ENCODE peak calls at places on chromosomes 7 and 10, in ten cellular contexts. K is adrenal gland, D is ovary, H is IMR-90, F is Peyer's patch, G is GM23248, N is dorsolateral prefrontal cortex, X is HFF-Myc, T is fibroblast of pulmonary artery, E is right cardiac atrium. O is an unnamed sample.

GRCh38 chr7:105924950-105925349 is 38.1 kb upstream of the CDHR3 start:
- DNase-seq in K (no peak), D (no peak), H (no peak), F (no peak), G (no peak), N (no peak), X (no peak), T (no peak), E (no peak), O (no peak)

GRCh38 chr10:90175161-90175681 is 473.8 kb downstream of the KIF20B start:
- DNase-seq in K (no peak), D (no peak), H (no peak), F (no peak), G (no peak), N (no peak), X (no peak), T (no peak), E (peak), O (no peak)

GRCh38 chr7:37732253-37732652 is 48.7 kb downstream of the GPR141 start:
- DNase-seq in K (no peak), D (no peak), H (no peak), F (no peak), G (peak), N (no peak), X (no peak), T (peak), E (no peak), O (no peak)

GRCh38 chr10:124296121-124296812 is 122.5 kb downstream of the OAT start:
- DNase-seq in K (no peak), D (no peak), H (no peak), F (no peak), G (peak), N (no peak), X (peak), T (no peak), E (no peak), O (peak)

GRCh38 chr10:72025832-72026231 is 61.6 kb downstream of the CHST3 start:
- DNase-seq in K (no peak), D (no peak), H (no peak), F (no peak), G (no peak), N (no peak), X (no peak), T (no peak), E (no peak), O (peak)

GRCh38 chr10:115432188-115432819 is 339.1 kb downstream of the ATRNL1 start:
- DNase-seq in K (no peak), D (no peak), H (peak), F (no peak), G (peak), N (no peak), X (peak), T (peak), E (no peak), O (peak)

GRCh38 chr10:98673156-98673765 is 226.5 kb upstream of the HPS1 start:
- DNase-seq in K (no peak), D (no peak), H (no peak), F (no peak), G (no peak), N (no peak), X (peak), T (no peak), E (no peak), O (no peak)

GRCh38 chr7:45623740-45624391 is 49.7 kb downstream of the ADCY1 start:
- DNase-seq in K (no peak), D (no peak), H (no peak), F (no peak), G (no peak), N (no peak), X (no peak), T (no peak), E (no peak), O (no peak)

GRCh38 chr10:46328853-46329689 is 42.3 kb downstream of the ANTXRL start:
- DNase-seq in K (no peak), D (no peak), H (no peak), F (no peak), G (no peak), N (peak), X (no peak), T (no peak), E (peak), O (no peak)

GRCh38 chr7:108000875-108001758 is 1.8 kb downstream of the LAMB1 start:
- DNase-seq in K (peak), D (peak), H (peak), F (peak), G (peak), N (peak), X (no peak), T (peak), E (peak), O (peak)

GRCh38 chr10:33336606-33337334 is 2.3 kb upstream of the NRP1 start:
- DNase-seq in K (peak), D (peak), H (no peak), F (peak), G (peak), N (peak), X (no peak), T (no peak), E (peak), O (peak)

GRCh38 chr7:116354546-116355422 is 144.4 kb downstream of the TES start:
- DNase-seq in K (peak), D (peak), H (peak), F (no peak), G (peak), N (no peak), X (peak), T (peak), E (peak), O (peak)

GRCh38 chr10:1476106-1476803 is 261.1 kb downstream of the ADARB2 start:
- DNase-seq in K (no peak), D (no peak), H (no peak), F (no peak), G (no peak), N (no peak), X (no peak), T (no peak), E (no peak), O (no peak)

GRCh38 chr7:66939325-66939724 is 18.3 kb downstream of the TMEM248 start:
- DNase-seq in K (no peak), D (no peak), H (no peak), F (no peak), G (no peak), N (no peak), X (no peak), T (no peak), E (no peak), O (no peak)

GRCh38 chr7:66145404-66145843 is 30.8 kb downstream of the CRCP start:
- DNase-seq in K (no peak), D (peak), H (peak), F (no peak), G (peak), N (no peak), X (no peak), T (peak), E (peak), O (no peak)

GRCh38 chr7:157579425-157579824 is 242.6 kb downstream of the DNAJB6 start:
- DNase-seq in K (no peak), D (no peak), H (no peak), F (peak), G (no peak), N (no peak), X (no peak), T (no peak), E (no peak), O (no peak)

GRCh38 chr10:15200626-15201025 is 32.1 kb upstream of the NMT2 start:
- DNase-seq in K (no peak), D (no peak), H (peak), F (no peak), G (peak), N (no peak), X (peak), T (peak), E (no peak), O (peak)

GRCh38 chr7:122887198-122887597 is 938 bp upstream of the CADPS2 start:
- DNase-seq in K (peak), D (peak), H (peak), F (peak), G (peak), N (peak), X (no peak), T (peak), E (peak), O (peak)

GRCh38 chr7:147578196-147578595 is 1012.4 kb upstream of the C7orf33 start:
- DNase-seq in K (no peak), D (no peak), H (no peak), F (no peak), G (peak), N (no peak), X (no peak), T (no peak), E (no peak), O (no peak)

GRCh38 chr7:128818694-128819093 is 11.5 kb upstream of the FLNC start:
- DNase-seq in K (no peak), D (no peak), H (no peak), F (no peak), G (no peak), N (no peak), X (no peak), T (no peak), E (no peak), O (no peak)

GRCh38 chr7:95553939-95554338 is 42.4 kb downstream of the PDK4 start:
- DNase-seq in K (no peak), D (no peak), H (no peak), F (no peak), G (no peak), N (no peak), X (no peak), T (peak), E (no peak), O (no peak)

GRCh38 chr10:86645111-86645445 is 9.3 kb upstream of the OPN4 start:
- DNase-seq in K (no peak), D (no peak), H (no peak), F (peak), G (no peak), N (no peak), X (no peak), T (no peak), E (peak), O (no peak)

GRCh38 chr10:124366825-124367224 is 51.9 kb downstream of the OAT start:
- DNase-seq in K (no peak), D (no peak), H (no peak), F (peak), G (no peak), N (no peak), X (no peak), T (no peak), E (no peak), O (no peak)

GRCh38 chr7:100629117-100629711 is 12.1 kb downstream of the TFR2 start:
- DNase-seq in K (peak), D (no peak), H (no peak), F (no peak), G (peak), N (no peak), X (no peak), T (peak), E (peak), O (no peak)

GRCh38 chr7:100626530-100627237 is 14.3 kb downstream of the MOSPD3 start:
- DNase-seq in K (peak), D (peak), H (peak), F (peak), G (peak), N (peak), X (no peak), T (peak), E (peak), O (peak)

GRCh38 chr7:100630066-100630465 is 11.3 kb downstream of the TFR2 start:
- DNase-seq in K (no peak), D (no peak), H (no peak), F (no peak), G (no peak), N (no peak), X (no peak), T (no peak), E (no peak), O (no peak)

GRCh38 chr7:100626055-100626454 is 13.7 kb downstream of the MOSPD3 start:
- DNase-seq in K (no peak), D (no peak), H (no peak), F (no peak), G (no peak), N (no peak), X (no peak), T (no peak), E (no peak), O (no peak)

DNA sequence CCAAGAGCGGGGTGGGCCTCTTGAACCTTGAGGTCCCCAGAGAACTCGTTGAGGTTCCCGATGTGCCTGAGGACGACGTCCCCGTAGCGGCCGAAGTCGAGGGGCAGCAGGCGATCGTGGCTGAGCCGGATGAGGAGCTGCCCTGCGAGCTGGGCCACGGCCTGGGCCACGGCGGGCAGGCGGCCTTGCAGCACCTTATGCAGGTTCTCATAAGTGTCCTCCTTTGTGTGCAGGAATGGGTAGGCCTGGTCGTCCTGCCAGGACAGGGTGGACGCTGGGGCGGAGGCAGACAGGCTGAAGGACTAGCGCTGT is 14.2 kb downstream of the TFR2 start:
- DNase-seq in K (no peak), D (no peak), H (no peak), F (no peak), G (no peak), N (no peak), X (no peak), T (no peak), E (peak), O (no peak)
- H3K4me3 ChIP-seq in K (no peak), D (no peak), H (no peak), F (peak), G (no peak), N (peak), X (peak), T (no peak), E (no peak), O (no peak)

GRCh38 chr10:68870545-68871104 is 30.5 kb upstream of the DDX50 start:
- DNase-seq in K (no peak), D (no peak), H (no peak), F (no peak), G (no peak), N (no peak), X (no peak), T (no peak), E (no peak), O (no peak)

GRCh38 chr10:68871731-68872342 is 29.3 kb upstream of the DDX50 start:
- DNase-seq in K (no peak), D (no peak), H (peak), F (no peak), G (peak), N (no peak), X (peak), T (peak), E (no peak), O (peak)

GRCh38 chr10:68870061-68870460 is 31.1 kb upstream of the DDX50 start:
- DNase-seq in K (no peak), D (no peak), H (no peak), F (no peak), G (peak), N (no peak), X (no peak), T (no peak), E (no peak), O (no peak)

GRCh38 chr10:68869623-68870022 is 31.5 kb upstream of the DDX50 start:
- DNase-seq in K (no peak), D (no peak), H (no peak), F (no peak), G (peak), N (no peak), X (no peak), T (peak), E (no peak), O (no peak)

DNA sequence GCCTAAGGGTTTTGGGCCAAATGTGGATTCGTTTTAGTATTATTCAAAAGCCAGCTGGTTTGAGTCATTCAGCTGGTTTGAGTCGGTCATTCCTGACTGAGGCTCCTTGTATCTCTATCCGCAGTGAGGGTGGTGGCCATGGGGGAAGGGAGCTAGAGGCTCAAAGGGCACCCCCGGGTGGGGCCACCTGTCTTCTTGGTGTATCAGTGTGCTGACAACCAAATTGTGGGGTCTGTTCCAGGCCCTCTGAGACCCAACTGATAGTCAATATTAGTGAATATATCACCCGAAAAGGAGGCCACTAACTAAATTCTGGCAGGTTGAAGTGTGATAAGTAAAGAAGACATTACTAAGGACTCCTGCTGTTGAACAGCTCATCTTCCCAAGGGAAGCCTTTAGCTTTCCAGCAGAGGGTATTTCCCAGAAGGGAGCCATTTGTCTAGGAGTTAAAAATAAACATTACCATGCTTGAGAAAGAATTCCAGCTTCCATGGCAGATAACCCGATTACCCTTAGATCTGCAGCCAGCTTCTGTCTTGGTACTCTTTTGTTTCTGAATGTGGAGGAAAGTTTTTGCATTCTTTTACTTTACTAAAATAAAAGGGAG is 29.9 kb upstream of the DDX50 start:
- DNase-seq in K (peak), D (no peak), H (peak), F (peak), G (peak), N (no peak), X (no peak), T (peak), E (no peak), O (peak)
- H3K4me3 ChIP-seq in K (no peak), D (no peak), H (no peak), F (no peak), G (no peak), N (no peak), X (no peak), T (no peak), E (no peak), O (no peak)

GRCh38 chr7:55557666-55558188 is 14.6 kb downstream of the VOPP1 start:
- DNase-seq in K (no peak), D (no peak), H (no peak), F (no peak), G (no peak), N (no peak), X (no peak), T (no peak), E (no peak), O (no peak)
- H3K4me3 ChIP-seq in K (no peak), D (no peak), H (no peak), F (peak), G (no peak), N (no peak), X (no peak), T (no peak), E (no peak), O (no peak)

GRCh38 chr10:60299961-60300883 is 89.5 kb downstream of the ANK3 start:
- DNase-seq in K (no peak), D (no peak), H (peak), F (no peak), G (no peak), N (no peak), X (no peak), T (peak), E (no peak), O (peak)
- H3K4me3 ChIP-seq in K (no peak), D (no peak), H (no peak), F (no peak), G (no peak), N (peak), X (no peak), T (peak), E (peak), O (peak)

GRCh38 chr7:2521952-2522591 is 2.5 kb downstream of the LFNG start:
- DNase-seq in K (no peak), D (no peak), H (no peak), F (peak), G (peak), N (no peak), X (no peak), T (peak), E (peak), O (no peak)

GRCh38 chr7:2520808-2521146 is 1.2 kb downstream of the LFNG start:
- DNase-seq in K (no peak), D (no peak), H (no peak), F (peak), G (peak), N (no peak), X (no peak), T (peak), E (no peak), O (no peak)

GRCh38 chr7:2522780-2523433 is 3.3 kb downstream of the LFNG start:
- DNase-seq in K (no peak), D (no peak), H (no peak), F (peak), G (peak), N (no peak), X (no peak), T (peak), E (no peak), O (peak)

GRCh38 chr7:2520131-2520807 is 695 bp downstream of the LFNG start:
- DNase-seq in K (no peak), D (no peak), H (no peak), F (peak), G (peak), N (no peak), X (no peak), T (no peak), E (no peak), O (no peak)

DNA sequence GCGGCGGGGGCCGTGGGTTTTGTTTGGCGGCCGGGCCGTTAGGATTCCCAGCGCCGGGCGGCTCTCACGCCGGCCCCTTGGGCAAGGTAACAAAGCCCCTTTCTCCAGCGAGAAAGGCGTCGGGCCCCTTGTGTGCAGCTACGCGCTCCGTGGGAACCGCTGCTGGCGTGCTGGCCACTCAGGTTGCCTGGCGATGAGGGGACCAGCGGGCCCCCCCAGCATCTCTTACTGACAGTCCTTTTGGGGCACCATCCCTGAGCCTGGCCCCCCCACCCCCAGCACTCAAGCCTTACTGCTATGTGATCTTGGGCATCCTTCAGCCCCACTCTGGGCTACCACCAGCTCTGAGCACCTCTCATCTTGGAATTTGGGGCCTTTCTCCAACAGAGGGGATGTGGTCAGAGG is 1.8 kb downstream of the LFNG start:
- DNase-seq in K (no peak), D (no peak), H (no peak), F (no peak), G (no peak), N (no peak), X (no peak), T (no peak), E (no peak), O (no peak)
- H3K4me3 ChIP-seq in K (no peak), D (no peak), H (no peak), F (peak), G (peak), N (peak), X (peak), T (peak), E (peak), O (peak)

DNA sequence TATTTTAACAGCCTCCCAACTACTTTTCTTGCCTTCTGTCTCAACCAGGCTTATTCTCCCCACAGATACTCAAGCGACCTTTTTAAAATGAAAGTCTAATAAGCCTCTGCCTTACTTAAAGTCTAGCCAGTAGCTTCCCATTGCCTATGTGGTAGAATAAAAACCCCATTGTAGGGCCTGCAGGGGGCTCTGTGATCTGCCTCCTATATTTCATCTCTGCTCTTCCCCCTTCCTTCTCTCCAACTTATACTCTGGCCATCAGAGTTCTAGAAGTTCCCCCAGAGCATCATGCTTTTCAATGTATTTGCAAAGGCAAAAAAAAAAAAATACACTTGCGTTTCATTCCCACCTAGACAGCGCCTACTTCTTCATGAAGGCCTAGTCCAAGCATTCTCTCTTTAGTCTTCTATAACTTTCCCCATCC is 167.7 kb upstream of the ADO start:
- DNase-seq in K (no peak), D (no peak), H (peak), F (no peak), G (no peak), N (no peak), X (no peak), T (no peak), E (no peak), O (no peak)
- H3K4me3 ChIP-seq in K (no peak), D (no peak), H (peak), F (no peak), G (peak), N (no peak), X (no peak), T (peak), E (no peak), O (no peak)

GRCh38 chr7:8435120-8435519 is 1.7 kb downstream of the NXPH1 start:
- DNase-seq in K (peak), D (no peak), H (no peak), F (no peak), G (no peak), N (no peak), X (no peak), T (no peak), E (no peak), O (no peak)
- H3K4me3 ChIP-seq in K (no peak), D (no peak), H (no peak), F (no peak), G (no peak), N (peak), X (no peak), T (no peak), E (no peak), O (no peak)